ENCODE peak calls at places on chromosomes 12 and 14, in five cellular contexts. One of them, this sample, is unnamed.

GRCh38 chr14:30020687-30021086 is 93.0 kb upstream of the PRKD1 start:
- DNase-seq in OCI-M1: no peak
- DNase-seq in HEK293T: no peak
- DNase-seq in sciatic nerve: no peak
- DNase-seq in fibroblast of lung: no peak
- DNase-seq in this sample: no peak

GRCh38 chr14:54025661-54026060 is 69.0 kb upstream of the BMP4 start:
- DNase-seq in fibroblast of lung: peak
- DNase-seq in HEK293T: peak
- DNase-seq in OCI-M1: peak
- DNase-seq in sciatic nerve: no peak
- DNase-seq in this sample: peak

GRCh38 chr12:39617887-39618286 is 1.7 kb downstream of the ABCD2 start:
- DNase-seq in HEK293T: no peak
- DNase-seq in fibroblast of lung: no peak
- DNase-seq in sciatic nerve: no peak
- DNase-seq in OCI-M1: peak
- DNase-seq in this sample: no peak

GRCh38 chr12:13124661-13125505 is 21.4 kb upstream of the GSG1 start:
- DNase-seq in HEK293T: no peak
- DNase-seq in OCI-M1: no peak
- DNase-seq in sciatic nerve: no peak
- DNase-seq in fibroblast of lung: peak
- DNase-seq in this sample: no peak

GRCh38 chr12:48973992-48974673 is 2.6 kb upstream of the WNT10B start:
- DNase-seq in sciatic nerve: peak
- DNase-seq in HEK293T: no peak
- DNase-seq in fibroblast of lung: peak
- DNase-seq in OCI-M1: no peak
- DNase-seq in this sample: no peak

GRCh38 chr12:122871851-122872785 is 23.8 kb downstream of the VPS37B start:
- DNase-seq in OCI-M1: no peak
- DNase-seq in sciatic nerve: peak
- DNase-seq in fibroblast of lung: peak
- DNase-seq in HEK293T: no peak
- DNase-seq in this sample: peak

GRCh38 chr12:48601013-48601756 is 31.3 kb upstream of the LALBA start:
- DNase-seq in sciatic nerve: no peak
- DNase-seq in fibroblast of lung: peak
- DNase-seq in HEK293T: no peak
- DNase-seq in OCI-M1: peak
- DNase-seq in this sample: no peak

GRCh38 chr12:23816394-23816851 is 133.0 kb downstream of the SOX5 start:
- DNase-seq in sciatic nerve: no peak
- DNase-seq in OCI-M1: no peak
- DNase-seq in fibroblast of lung: no peak
- DNase-seq in HEK293T: no peak
- DNase-seq in this sample: no peak

GRCh38 chr12:56084958-56085543 is 5.1 kb downstream of the ERBB3 start:
- DNase-seq in HEK293T: peak
- DNase-seq in OCI-M1: peak
- DNase-seq in sciatic nerve: no peak
- DNase-seq in fibroblast of lung: no peak
- DNase-seq in this sample: peak

GRCh38 chr14:61171687-61172086 is 109.5 kb downstream of the TMEM30B start:
- DNase-seq in fibroblast of lung: peak
- DNase-seq in HEK293T: no peak
- DNase-seq in sciatic nerve: no peak
- DNase-seq in OCI-M1: no peak
- DNase-seq in this sample: no peak

GRCh38 chr12:86572455-86572854 is 316.3 kb upstream of the MGAT4C start:
- DNase-seq in HEK293T: no peak
- DNase-seq in sciatic nerve: no peak
- DNase-seq in fibroblast of lung: no peak
- DNase-seq in OCI-M1: no peak
- DNase-seq in this sample: no peak

GRCh38 chr14:71466942-71467341 is 465.3 kb upstream of the RGS6 start:
- DNase-seq in fibroblast of lung: no peak
- DNase-seq in HEK293T: no peak
- DNase-seq in sciatic nerve: no peak
- DNase-seq in OCI-M1: no peak
- DNase-seq in this sample: no peak

GRCh38 chr14:100067971-100068959 is 3.0 kb downstream of the EVL start:
- DNase-seq in HEK293T: no peak
- DNase-seq in OCI-M1: peak
- DNase-seq in fibroblast of lung: peak
- DNase-seq in sciatic nerve: no peak
- DNase-seq in this sample: peak

GRCh38 chr14:64828096-64828495 is 51.6 kb downstream of the SPTB start:
- DNase-seq in fibroblast of lung: no peak
- DNase-seq in sciatic nerve: no peak
- DNase-seq in HEK293T: no peak
- DNase-seq in OCI-M1: no peak
- DNase-seq in this sample: no peak

GRCh38 chr12:30698346-30698745 is 2.7 kb upstream of the IPO8 start:
- DNase-seq in HEK293T: no peak
- DNase-seq in fibroblast of lung: no peak
- DNase-seq in OCI-M1: no peak
- DNase-seq in sciatic nerve: no peak
- DNase-seq in this sample: no peak

GRCh38 chr14:37122288-37122687 is 50.1 kb downstream of the SLC25A21 start:
- DNase-seq in sciatic nerve: no peak
- DNase-seq in HEK293T: no peak
- DNase-seq in OCI-M1: no peak
- DNase-seq in fibroblast of lung: peak
- DNase-seq in this sample: no peak

GRCh38 chr12:113133036-113133435 is 2.5 kb downstream of the RASAL1 start:
- DNase-seq in sciatic nerve: no peak
- DNase-seq in OCI-M1: peak
- DNase-seq in HEK293T: no peak
- DNase-seq in fibroblast of lung: no peak
- DNase-seq in this sample: no peak

GRCh38 chr12:96196781-96197180 is 2.6 kb downstream of the ELK3 start:
- DNase-seq in sciatic nerve: no peak
- DNase-seq in HEK293T: no peak
- DNase-seq in fibroblast of lung: peak
- DNase-seq in OCI-M1: no peak
- DNase-seq in this sample: no peak

GRCh38 chr14:28142400-28143015 is 624.1 kb upstream of the FOXG1 start:
- DNase-seq in OCI-M1: peak
- DNase-seq in HEK293T: peak
- DNase-seq in fibroblast of lung: peak
- DNase-seq in sciatic nerve: no peak
- DNase-seq in this sample: no peak

GRCh38 chr14:45253754-45254300 is 825 bp upstream of the MIS18BP1 start:
- DNase-seq in OCI-M1: peak
- DNase-seq in sciatic nerve: no peak
- DNase-seq in HEK293T: no peak
- DNase-seq in fibroblast of lung: peak
- DNase-seq in this sample: peak